ENCODE peak calls at places on chromosomes 4 and X, in five cellular contexts. P is esophagus squamous epithelium, R is WERI-Rb-1, F is tibial artery, E is heart left ventricle. Z is an unnamed sample.

GRCh38 chrX:34778961-34779360 is 121.9 kb upstream of the TMEM47 start:
- DNase-seq in F (no peak), P (no peak), E (no peak), R (no peak), Z (no peak)

GRCh38 chr4:78131403-78131802 is 74.3 kb downstream of the FRAS1 start:
- DNase-seq in R (no peak), P (no peak), F (no peak), E (no peak), Z (no peak)

GRCh38 chr4:188704288-188704687 is 565.0 kb downstream of the TRIML1 start:
- DNase-seq in R (no peak), F (no peak), P (no peak), E (no peak), Z (no peak)

GRCh38 chr4:74410272-74410671 is 34.7 kb upstream of the AREG start:
- DNase-seq in E (no peak), F (no peak), R (no peak), P (no peak), Z (no peak)

GRCh38 chr4:94127707-94128328 is 79.8 kb upstream of the SMARCAD1 start:
- DNase-seq in E (no peak), P (no peak), R (no peak), F (no peak), Z (no peak)

GRCh38 chr4:114334808-114335739 is 263.5 kb upstream of the UGT8 start:
- DNase-seq in P (no peak), F (no peak), E (no peak), R (no peak), Z (no peak)

GRCh38 chr4:5708171-5708828 is at the start of gene EVC2:
- DNase-seq in E (peak; percentile 75), F (peak; percentile 86), R (no peak), P (no peak), Z (no peak)

GRCh38 chrX:29617276-29617675 is 598.1 kb upstream of the MAGEB2 start:
- DNase-seq in F (no peak), P (no peak), E (no peak), R (no peak), Z (no peak)

GRCh38 chr4:125365731-125366130 is 51.0 kb downstream of the FAT4 start:
- DNase-seq in R (no peak), P (no peak), E (no peak), F (no peak), Z (no peak)

GRCh38 chrX:124228849-124229248 is 103.6 kb upstream of the TEX13D start:
- DNase-seq in E (no peak), R (no peak), F (no peak), P (no peak), Z (no peak)

GRCh38 chr4:37693450-37694190 is 7.4 kb upstream of the RELL1 start:
- DNase-seq in F (no peak), E (no peak), P (no peak), R (no peak), Z (no peak)

GRCh38 chr4:48557478-48557877 is 67.4 kb downstream of the ZAR1 start:
- DNase-seq in F (no peak), P (no peak), E (no peak), R (no peak), Z (no peak)

GRCh38 chrX:37783284-37783683 is 3.4 kb downstream of the CYBB start:
- DNase-seq in R (no peak), F (no peak), P (no peak), E (no peak), Z (no peak)

GRCh38 chr4:70570796-70571195 is 21.3 kb upstream of the AMBN start:
- DNase-seq in F (no peak), E (no peak), R (no peak), P (no peak), Z (no peak)

GRCh38 chr4:126986828-126987227 is 645.9 kb upstream of the INTU start:
- DNase-seq in E (no peak), F (no peak), R (no peak), P (no peak), Z (no peak)

GRCh38 chr4:184824776-184825393 is 883 bp downstream of the ACSL1 start:
- DNase-seq in E (no peak), R (peak; percentile 19), F (no peak), P (no peak), Z (no peak)

GRCh38 chr4:168095776-168096443 is 3.6 kb downstream of the ANXA10 start:
- DNase-seq in R (no peak), E (no peak), P (no peak), F (no peak), Z (no peak)

GRCh38 chr4:111556141-111556781 is 589.0 kb upstream of the FAM241A start:
- DNase-seq in R (no peak), E (no peak), F (no peak), P (no peak), Z (no peak)

GRCh38 chrX:154030715-154031305 is 11.1 kb upstream of the IRAK1 start:
- DNase-seq in R (no peak), F (no peak), P (no peak), E (no peak), Z (no peak)

GRCh38 chr4:185839204-185839712 is 27.3 kb upstream of the SORBS2 start:
- DNase-seq in F (peak; percentile 75), E (peak; percentile 72), R (no peak), P (no peak), Z (no peak)

GRCh38 chr4:183450108-183450507 is 5.7 kb downstream of the CDKN2AIP start:
- DNase-seq in P (no peak), E (no peak), F (no peak), R (no peak), Z (no peak)

GRCh38 chr4:183444953-183445543 is 612 bp downstream of the CDKN2AIP start:
- DNase-seq in R (peak; percentile 61), P (no peak), F (peak; percentile 74), E (peak; percentile 51), Z (peak; percentile 41)

GRCh38 chr4:183448436-183448835 is 4.0 kb downstream of the CDKN2AIP start:
- DNase-seq in P (no peak), F (no peak), R (no peak), E (no peak), Z (no peak)

GRCh38 chr4:183449193-183449888 is 4.9 kb downstream of the CDKN2AIP start:
- DNase-seq in P (no peak), R (no peak), F (no peak), E (no peak), Z (no peak)

GRCh38 chr4:183447646-183448045 is 3.2 kb downstream of the CDKN2AIP start:
- DNase-seq in P (no peak), F (no peak), R (no peak), E (no peak), Z (no peak)
- H3K4me3 ChIP-seq in P (no peak overlapping the region), F (no peak overlapping the region), R (no peak overlapping the region), E (no peak overlapping the region), Z (no peak overlapping the region)

GRCh38 chrX:152639426-152639825 is 1.7 kb downstream of the GABRQ start:
- DNase-seq in R (no peak), E (no peak), P (no peak), F (no peak), Z (no peak)

GRCh38 chrX:152641256-152641875 is 3.7 kb downstream of the GABRQ start:
- DNase-seq in R (peak; percentile 90), F (no peak), E (no peak), P (no peak), Z (no peak)

GRCh38 chrX:152642931-152643525 is 5.3 kb downstream of the GABRQ start:
- DNase-seq in P (no peak), F (no peak), R (no peak), E (no peak), Z (no peak)

GRCh38 chrX:152640039-152640818 is 2.5 kb downstream of the GABRQ start:
- DNase-seq in F (no peak), P (no peak), R (peak; percentile 90), E (no peak), Z (no peak)

GRCh38 chrX:152641996-152642395 is 4.3 kb downstream of the GABRQ start:
- DNase-seq in P (no peak), F (no peak), E (no peak), R (peak; percentile 58), Z (peak; percentile 42)
- H3K27me3 ChIP-seq in P (no peaks in the 10 kb centered on the region), F (peaks cover 19% of the 10 kb centered on the region), E (peaks cover 25% of the 10 kb centered on the region), R (peaks cover 9% of the 10 kb centered on the region), Z (no peaks in the 10 kb centered on the region)

GRCh38 chr4:86264269-86264668 is 95.6 kb downstream of the MAPK10 start:
- DNase-seq in F (no peak), R (no peak), E (no peak), P (no peak), Z (no peak)

GRCh38 chr4:86271057-86271456 is 88.8 kb downstream of the MAPK10 start:
- DNase-seq in P (no peak), F (no peak), R (no peak), E (no peak), Z (no peak)

GRCh38 chr4:86274642-86275041 is 85.2 kb downstream of the MAPK10 start:
- DNase-seq in E (no peak), P (no peak), F (no peak), R (no peak), Z (no peak)

DNA sequence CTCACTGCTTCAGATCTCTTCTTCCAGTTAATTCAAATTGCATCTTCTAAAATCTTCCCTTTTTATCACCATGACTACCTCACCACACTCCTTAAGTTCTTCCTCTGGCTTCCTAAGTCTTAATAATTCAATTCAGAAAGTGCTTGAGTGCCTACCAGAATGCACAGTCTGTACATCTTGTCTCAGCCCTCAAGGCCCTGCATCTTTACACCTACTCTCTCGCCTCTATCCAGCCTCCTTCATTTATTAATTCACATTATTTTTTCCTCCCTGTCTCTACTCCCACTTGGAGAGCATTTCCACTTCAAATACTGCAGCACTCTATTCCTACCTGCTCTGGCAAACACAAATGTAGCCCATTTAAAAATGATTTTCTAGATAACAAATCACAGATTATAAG is 90.5 kb downstream of the MAPK10 start:
- DNase-seq in R (no peak), E (no peak), F (no peak), P (no peak), Z (no peak)
- H3K4me3 ChIP-seq in R (no peak overlapping the region), E (no peak overlapping the region), F (no peak overlapping the region), P (no peak overlapping the region), Z (no peak overlapping the region)

GRCh38 chrX:139201924-139202323 is 328.6 kb upstream of the F9 start:
- DNase-seq in E (no peak), P (no peak), R (no peak), F (no peak), Z (no peak)

GRCh38 chrX:139200793-139201192 is 329.7 kb upstream of the F9 start:
- DNase-seq in E (no peak), R (no peak), P (no peak), F (no peak), Z (no peak)

GRCh38 chrX:139203681-139204575 is 326.6 kb upstream of the F9 start:
- DNase-seq in R (no peak), E (no peak), F (no peak), P (no peak), Z (no peak)

GRCh38 chrX:139204576-139204902 is 326.0 kb upstream of the F9 start:
- DNase-seq in F (no peak), P (no peak), E (no peak), R (no peak), Z (no peak)

DNA sequence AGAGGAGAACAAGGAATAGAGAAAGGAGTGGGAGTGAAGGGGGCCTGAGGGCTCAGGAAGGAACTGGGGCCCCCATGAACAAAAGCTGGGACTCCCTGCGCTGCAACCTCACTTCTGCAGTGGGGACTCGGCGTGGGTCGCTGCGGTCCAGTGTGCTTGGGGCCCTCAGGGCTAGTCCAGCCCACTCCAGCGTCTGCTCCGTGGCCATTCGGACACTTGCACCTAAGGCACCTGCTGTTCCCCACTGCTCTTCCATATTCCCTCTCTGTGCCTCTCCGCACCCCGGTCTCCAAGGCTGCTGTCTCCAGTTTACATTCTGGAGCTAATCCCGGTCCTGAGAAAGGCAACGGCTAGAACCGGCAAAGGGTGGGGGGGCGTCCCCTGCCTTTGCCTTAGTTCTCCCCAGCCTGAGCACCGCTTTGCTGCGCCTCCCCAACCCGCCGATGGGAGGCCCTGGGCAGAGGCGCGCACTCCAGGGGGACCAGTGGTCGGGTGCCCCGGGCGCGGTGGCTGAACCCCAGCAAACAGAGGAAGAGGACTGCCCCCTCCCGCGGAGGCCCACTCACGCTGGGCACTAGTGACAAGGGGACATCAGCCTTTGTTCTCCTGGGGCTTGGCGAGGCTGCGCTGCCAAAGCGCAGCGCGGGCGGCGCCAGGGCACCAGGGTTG is 327.7 kb upstream of the F9 start:
- DNase-seq in R (no peak), F (no peak), P (no peak), E (no peak), Z (no peak)
- H3K27me3 ChIP-seq in R (peaks cover 86% of the 10 kb centered on the region), F (peaks cover 18% of the 10 kb centered on the region), P (no peaks in the 10 kb centered on the region), E (peaks cover 22% of the 10 kb centered on the region), Z (peaks cover 17% of the 10 kb centered on the region)

Z was measured in BE2C.